ENCODE peak calls at places on chromosomes 7 and 10, in five cellular contexts. Z is OCI-LY7, B is astrocyte of the spinal cord, X is Peyer's patch, D is breast epithelium. Y is an unnamed sample.

GRCh38 chr10:74150151-74151056 is at the start of gene AP3M1:
- DNase-seq in B (no peak), D (peak), Z (peak), X (peak), Y (peak)

GRCh38 chr7:115724400-115725056 is 306.0 kb downstream of the TFEC start:
- DNase-seq in X (no peak), D (no peak), B (no peak), Z (no peak), Y (no peak)

GRCh38 chr7:81158189-81158588 is 239.3 kb upstream of the SEMA3C start:
- DNase-seq in B (peak), D (no peak), Z (no peak), X (no peak), Y (no peak)

GRCh38 chr7:87312215-87312865 is 33.1 kb upstream of the CROT start:
- DNase-seq in Z (peak), X (peak), B (peak), D (no peak), Y (peak)

GRCh38 chr7:22350466-22351328 is 6.3 kb downstream of the RAPGEF5 start:
- DNase-seq in Z (peak), D (no peak), B (peak), X (peak), Y (no peak)

GRCh38 chr7:107846324-107846723 is 43.3 kb upstream of the SLC26A3 start:
- DNase-seq in X (no peak), B (no peak), Z (no peak), D (no peak), Y (no peak)

GRCh38 chr7:6346581-6346980 is 74.2 kb upstream of the CYTH3 start:
- DNase-seq in Z (no peak), D (no peak), B (no peak), X (no peak), Y (no peak)

GRCh38 chr7:73839743-73840714 is 2.3 kb downstream of the METTL27 start:
- DNase-seq in D (no peak), X (no peak), B (no peak), Z (peak), Y (no peak)

GRCh38 chr7:4102231-4102841 is 579.8 kb upstream of the FOXK1 start:
- DNase-seq in D (no peak), B (peak), X (no peak), Z (no peak), Y (peak)

GRCh38 chr10:113751116-113751728 is at the start of gene PLEKHS1:
- DNase-seq in B (peak), Z (no peak), D (no peak), X (no peak), Y (no peak)

GRCh38 chr7:130912086-130912909 is 178.3 kb upstream of the KLF14 start:
- DNase-seq in D (no peak), Z (peak), X (no peak), B (peak), Y (no peak)

GRCh38 chr7:34198089-34198686 is 292.8 kb downstream of the BMPER start:
- DNase-seq in Z (no peak), D (no peak), X (no peak), B (no peak), Y (no peak)

GRCh38 chr10:35412900-35413491 is 76.7 kb downstream of the CCNY start:
- DNase-seq in B (peak), D (no peak), X (no peak), Z (no peak), Y (no peak)

GRCh38 chr7:39184387-39184786 is 206.7 kb downstream of the POU6F2 start:
- DNase-seq in D (no peak), Z (no peak), X (no peak), B (no peak), Y (no peak)

GRCh38 chr10:114779803-114780609 is 41.6 kb upstream of the FHIP2A start:
- DNase-seq in D (no peak), X (no peak), B (peak), Z (no peak), Y (no peak)

GRCh38 chr7:118918556-118918955 is 694.1 kb downstream of the ANKRD7 start:
- DNase-seq in B (peak), Z (peak), X (no peak), D (no peak), Y (no peak)

GRCh38 chr7:142376356-142376997 is 118.6 kb upstream of the PRSS58 start:
- DNase-seq in Z (no peak), B (no peak), D (no peak), X (no peak), Y (no peak)

GRCh38 chr10:132146271-132146671 is 40.5 kb upstream of the DPYSL4 start:
- DNase-seq in D (no peak), Z (no peak), B (no peak), X (no peak), Y (no peak)

GRCh38 chr7:81688622-81689411 is 81.0 kb downstream of the HGF start:
- DNase-seq in X (no peak), Z (no peak), B (no peak), D (no peak), Y (no peak)

DNA sequence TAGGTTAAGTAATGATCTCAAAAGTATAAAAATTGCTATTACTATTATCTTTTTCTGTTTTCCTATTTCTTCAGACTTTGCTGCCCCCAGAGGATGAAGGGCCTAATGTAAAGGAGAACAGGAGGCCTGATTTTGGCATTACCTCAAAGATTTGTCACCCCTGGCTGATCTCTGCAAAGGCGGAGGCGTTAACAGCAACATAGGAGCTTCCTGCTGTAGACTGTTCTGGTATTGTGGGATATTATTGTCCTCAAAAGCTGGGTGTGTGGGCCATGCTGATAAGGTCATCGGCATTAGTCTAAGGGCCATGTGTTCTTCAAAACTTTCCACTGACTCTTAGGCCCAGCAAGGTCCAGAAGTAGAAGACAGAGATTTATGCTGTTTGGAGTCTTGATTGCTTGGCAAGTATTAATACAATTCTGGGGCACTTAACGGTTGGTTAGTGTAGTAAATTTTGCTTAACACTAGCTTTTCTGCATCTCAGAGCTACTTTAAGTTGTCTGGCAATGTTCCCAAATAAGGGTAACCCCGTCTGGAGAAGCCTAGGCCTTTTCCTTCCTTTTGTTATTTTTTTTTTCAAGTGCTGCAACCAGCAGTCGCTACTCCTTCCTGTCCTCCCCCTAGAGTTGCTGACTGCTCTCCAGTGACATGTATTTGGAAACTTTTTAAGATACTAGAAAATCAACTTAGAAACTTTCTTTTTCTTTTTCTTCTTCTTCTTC is 14.0 kb upstream of the ENTPD1 start:
- DNase-seq in Z (peak), B (peak), X (peak), D (no peak), Y (no peak)
- TF ChIP-seq CTCF in Z (peak), B (peak), X (peak), D (no peak), Y (no peak)

DNA sequence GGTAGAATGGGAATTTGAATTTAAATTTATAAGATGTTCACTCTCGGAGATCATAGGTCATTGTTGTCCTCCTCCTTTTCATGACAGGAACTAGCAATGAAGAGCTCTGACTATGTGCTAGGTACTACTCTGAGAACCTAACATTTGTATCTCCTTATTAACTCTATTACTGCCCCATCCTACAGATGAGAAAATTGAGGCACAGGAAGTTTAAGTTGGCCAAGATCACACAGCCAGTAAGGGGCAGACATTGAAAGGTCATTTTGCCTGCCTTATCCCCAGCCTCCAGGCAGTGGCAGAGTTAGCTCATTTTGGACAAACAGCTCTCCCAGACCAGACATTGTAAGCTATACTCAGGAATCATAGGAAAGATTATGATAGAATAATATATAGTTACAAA is 6.0 kb downstream of the SRGN start:
- DNase-seq in Z (no peak), B (no peak), X (no peak), D (no peak), Y (no peak)
- H3K4me3 ChIP-seq in Z (no peak), B (no peak), X (no peak), D (no peak), Y (no peak)

DNA sequence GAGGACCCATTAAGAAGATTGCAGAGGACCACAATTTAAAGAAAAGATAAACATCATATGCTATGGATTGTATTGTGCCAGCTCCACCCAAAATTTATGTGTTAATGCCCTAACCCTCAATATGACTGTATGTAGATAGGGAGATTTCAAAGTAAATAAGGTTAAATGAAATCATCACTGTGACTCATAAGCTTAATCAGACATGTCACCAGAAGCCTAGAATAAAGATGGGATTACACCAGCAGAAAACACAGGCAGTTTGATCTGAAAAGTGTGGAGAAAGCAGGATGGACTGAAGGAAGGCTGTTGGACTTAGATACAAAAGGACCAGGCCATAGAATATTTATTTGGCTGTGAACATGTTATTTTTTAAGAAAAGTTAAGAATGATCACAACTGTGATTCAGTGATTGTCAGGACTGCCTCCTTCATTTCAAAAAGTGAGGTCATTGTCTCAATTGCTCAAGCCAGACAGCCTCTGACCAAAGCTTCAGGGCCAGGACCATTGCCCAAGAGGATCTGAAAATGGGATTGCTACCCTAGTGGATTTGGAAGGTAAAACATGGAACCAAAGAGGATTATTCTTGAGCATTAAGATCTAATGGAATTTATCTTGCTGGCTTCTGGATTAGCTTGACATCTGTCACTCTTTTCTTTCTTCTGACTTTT is 270.8 kb upstream of the POM121L12 start:
- DNase-seq in D (no peak), B (peak), X (no peak), Z (no peak), Y (no peak)
- TF ChIP-seq CTCF in D (no peak), B (no peak), X (no peak), Z (no peak), Y (no peak)

DNA sequence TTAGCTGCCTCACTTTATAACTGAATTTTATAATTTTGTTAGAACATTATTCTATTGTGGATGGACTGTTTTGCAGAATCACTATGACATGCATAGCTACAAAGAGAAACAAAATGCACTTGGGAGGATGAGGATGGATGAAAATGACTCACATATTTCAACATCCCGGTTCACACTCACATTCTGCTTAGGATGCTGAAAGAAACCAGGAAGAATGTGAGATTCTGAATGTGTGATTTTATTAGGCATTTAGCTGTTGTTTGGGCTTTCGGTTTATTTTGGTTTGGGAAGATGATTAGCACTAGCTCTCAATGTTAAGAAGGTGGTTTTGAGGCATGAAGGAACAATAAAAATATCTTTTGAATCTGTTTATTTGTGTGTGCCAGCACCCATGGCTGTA is 235.5 kb downstream of the SEMA3E start:
- DNase-seq in Z (no peak), B (peak), X (no peak), D (no peak), Y (no peak)
- H3K4me3 ChIP-seq in Z (no peak), B (no peak), X (no peak), D (no peak), Y (no peak)

DNA sequence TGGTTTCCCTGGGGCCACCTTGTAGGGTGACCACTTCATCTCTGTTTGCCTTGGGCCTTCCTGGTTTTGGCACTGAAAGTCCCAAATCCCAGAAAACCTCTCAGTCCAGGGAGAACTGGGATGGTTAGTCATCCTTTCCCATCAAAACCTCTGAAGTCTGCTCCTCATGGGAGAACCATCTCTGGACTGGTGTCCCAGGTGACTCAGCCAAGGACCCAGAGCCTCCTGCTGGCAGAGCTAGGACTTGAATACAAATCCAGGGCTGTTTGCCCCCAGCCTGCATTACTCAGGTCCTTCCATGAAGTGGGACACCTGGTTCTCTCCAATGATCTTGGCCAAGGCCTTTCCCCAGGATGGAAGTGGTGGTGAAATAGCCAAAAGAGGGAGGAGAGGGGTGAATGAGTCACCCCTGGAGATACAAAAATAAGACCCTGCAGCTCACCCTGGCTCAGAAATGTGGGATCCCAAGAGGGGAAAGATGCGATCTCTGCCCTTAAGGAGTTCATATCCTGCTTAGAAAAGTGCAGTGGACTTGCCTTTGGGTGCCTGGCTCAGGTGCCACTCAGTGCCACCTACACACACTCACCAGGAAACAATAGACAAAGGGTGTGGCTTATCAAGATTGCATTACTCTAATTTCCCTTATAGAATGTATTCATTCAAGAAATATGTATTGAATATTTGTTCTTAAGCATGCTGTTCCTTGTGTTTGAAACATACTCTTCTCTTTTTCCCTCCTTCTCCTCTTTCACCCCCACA is 22.0 kb downstream of the ADRA2A start:
- DNase-seq in D (no peak), Z (peak), X (no peak), B (no peak), Y (no peak)
- TF ChIP-seq CTCF in D (no peak), Z (peak), X (no peak), B (peak), Y (no peak)

GRCh38 chr7:135977742-135978066 is 545 bp upstream of the MTPN start:
- DNase-seq in D (no peak), Z (no peak), B (no peak), X (no peak), Y (no peak)

GRCh38 chr7:135976312-135977019 is 693 bp downstream of the MTPN start:
- DNase-seq in B (no peak), X (peak), Z (peak), D (no peak), Y (no peak)

GRCh38 chr7:135971366-135971725 is 5.8 kb downstream of the MTPN start:
- DNase-seq in Z (peak), D (no peak), B (no peak), X (no peak), Y (no peak)

GRCh38 chr7:135977020-135977741 is at the start of gene MTPN:
- DNase-seq in B (peak), D (peak), Z (peak), X (peak), Y (peak)

DNA sequence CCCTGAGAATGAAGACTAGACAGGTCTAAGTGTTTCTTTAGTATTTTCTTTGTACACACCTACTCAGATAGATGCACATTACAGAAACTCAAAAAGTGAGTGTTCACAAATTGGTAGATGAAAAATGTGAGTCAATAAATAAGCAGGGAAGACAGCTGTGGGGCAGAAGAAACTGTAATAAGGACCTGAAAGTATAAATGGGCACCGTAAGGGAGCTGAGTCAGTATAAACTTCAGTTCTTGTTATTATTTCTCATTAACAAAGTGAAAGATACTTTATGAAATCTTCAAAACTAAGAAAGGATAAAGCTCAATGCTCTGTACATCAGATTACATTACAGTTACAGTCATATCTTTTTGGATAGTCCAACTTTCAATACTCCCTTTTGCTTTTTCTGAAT is 2.5 kb downstream of the MTPN start:
- DNase-seq in D (no peak), B (no peak), X (no peak), Z (no peak), Y (no peak)
- H3K4me3 ChIP-seq in D (no peak), B (no peak), X (no peak), Z (peak), Y (no peak)

GRCh38 chr7:104111294-104111693 is 96.5 kb downstream of the ORC5 start:
- DNase-seq in X (no peak), D (no peak), B (no peak), Z (no peak), Y (no peak)

GRCh38 chr7:104106106-104106505 is 101.7 kb downstream of the ORC5 start:
- DNase-seq in X (no peak), B (peak), Z (no peak), D (no peak), Y (no peak)
- TF ChIP-seq CTCF in X (no peak), B (peak), Z (no peak), D (no peak), Y (peak)

GRCh38 chr7:42227523-42227922 is 9.5 kb downstream of the GLI3 start:
- DNase-seq in D (no peak), X (no peak), Z (no peak), B (no peak), Y (no peak)
- H3K4me3 ChIP-seq in D (peak), X (no peak), Z (no peak), B (peak), Y (no peak)

GRCh38 chr10:128859738-128860386 is 607.2 kb upstream of the MGMT start:
- DNase-seq in X (peak), Z (peak), B (no peak), D (no peak), Y (no peak)
- TF ChIP-seq CTCF in X (peak), Z (peak), B (peak), D (peak), Y (peak)

DNA sequence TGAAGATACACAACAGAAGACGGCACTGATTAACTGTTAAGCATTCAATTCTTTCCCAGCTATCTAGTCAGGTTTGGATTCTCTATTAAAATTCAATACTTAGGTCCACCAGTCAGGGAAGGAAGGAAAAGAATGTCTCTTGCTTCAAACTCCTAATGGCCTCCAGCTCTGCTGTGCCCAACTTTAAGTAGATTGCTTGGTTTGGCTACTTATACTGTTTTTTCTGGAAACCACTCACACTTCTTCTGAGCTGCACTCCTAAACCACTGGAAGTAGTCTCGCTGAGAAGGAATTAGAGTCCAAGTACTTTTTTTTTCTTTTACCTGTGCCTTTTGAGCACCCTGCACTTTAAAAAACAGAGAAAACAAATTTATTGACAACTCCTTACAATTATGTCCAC is 26.8 kb upstream of the COL1A2 start:
- DNase-seq in Z (no peak), D (no peak), X (no peak), B (peak), Y (no peak)
- H3K4me3 ChIP-seq in Z (no peak), D (no peak), X (no peak), B (no peak), Y (no peak)